ENCODE peak calls at places on chromosomes 16 and 17, in ten cellular contexts. I, U, Q, R, X, N, D, M, B and H are unnamed samples.

GRCh38 chr16:17590711-17591654 is 120.2 kb upstream of the XYLT1 start:
- DNase-seq in B (no peak), X (no peak), U (no peak), M (no peak), N (no peak), Q (no peak), I (no peak), R (no peak), D (no peak), H (peak)

GRCh38 chr17:7084058-7084457 is 4.0 kb upstream of the CLEC10A start:
- DNase-seq in U (no peak), D (no peak), I (no peak), B (no peak), R (no peak), Q (no peak), N (no peak), M (no peak), X (no peak), H (no peak)

GRCh38 chr16:85303354-85303883 is 191.1 kb upstream of the CIBAR2 start:
- DNase-seq in X (no peak), Q (no peak), I (peak), M (no peak), R (peak), N (peak), U (peak), D (no peak), B (no peak), H (peak)

GRCh38 chr17:83050651-83051422 is 28.6 kb upstream of the METRNL start:
- DNase-seq in X (no peak), U (no peak), M (no peak), Q (no peak), I (peak), R (peak), N (peak), D (no peak), B (no peak), H (no peak)

GRCh38 chr16:11857161-11857560 is 5.8 kb upstream of the RSL1D1 start:
- DNase-seq in D (no peak), I (no peak), R (no peak), U (no peak), X (no peak), N (no peak), M (no peak), B (peak), Q (no peak), H (no peak)

GRCh38 chr17:57639381-57639780 is 105.7 kb downstream of the CCDC182 start:
- DNase-seq in R (no peak), I (no peak), N (no peak), M (no peak), B (no peak), X (no peak), D (no peak), U (no peak), Q (no peak), H (no peak)

GRCh38 chr16:10189861-10190390 is 7.7 kb upstream of the GRIN2A start:
- DNase-seq in R (no peak), Q (no peak), I (no peak), N (no peak), X (no peak), B (no peak), M (no peak), D (no peak), U (no peak), H (no peak)

GRCh38 chr16:70381604-70382342 is 35.1 kb downstream of the DDX19A start:
- DNase-seq in M (no peak), B (no peak), I (no peak), D (no peak), X (peak), N (no peak), U (no peak), R (no peak), Q (no peak), H (no peak)

GRCh38 chr17:72125226-72125651 is 4.4 kb downstream of the SOX9 start:
- DNase-seq in B (peak), N (no peak), R (no peak), D (no peak), Q (no peak), X (no peak), M (no peak), I (no peak), U (no peak), H (no peak)

GRCh38 chr16:73000020-73000906 is 47.7 kb downstream of the ZFHX3 start:
- DNase-seq in U (no peak), X (peak), B (peak), N (peak), D (no peak), R (no peak), Q (peak), M (peak), I (no peak), H (no peak)

GRCh38 chr17:72822358-72823023 is 270.0 kb downstream of the SLC39A11 start:
- DNase-seq in M (no peak), R (peak), B (peak), N (no peak), I (no peak), U (no peak), X (no peak), D (peak), Q (no peak), H (no peak)

GRCh38 chr17:47208744-47209488 is at the start of gene MYL4:
- DNase-seq in R (no peak), M (no peak), B (no peak), Q (no peak), I (no peak), N (no peak), X (no peak), D (no peak), U (peak), H (no peak)

GRCh38 chr16:58121132-58121531 is 8.0 kb downstream of the CFAP20 start:
- DNase-seq in I (no peak), M (no peak), R (no peak), X (no peak), U (no peak), B (no peak), D (no peak), Q (peak), N (no peak), H (no peak)

GRCh38 chr17:16440814-16441629 is 25.7 kb downstream of the TRPV2 start:
- DNase-seq in I (no peak), D (no peak), Q (no peak), R (no peak), M (no peak), U (no peak), X (no peak), B (no peak), N (no peak), H (no peak)

GRCh38 chr17:16037636-16038035 is 38.0 kb downstream of the TTC19 start:
- DNase-seq in Q (no peak), R (no peak), N (no peak), B (no peak), D (no peak), I (no peak), M (no peak), U (no peak), X (no peak), H (no peak)

GRCh38 chr17:42340691-42341127 is 47.5 kb downstream of the STAT3 start:
- DNase-seq in X (no peak), U (no peak), B (no peak), N (no peak), M (no peak), I (no peak), D (peak), Q (no peak), R (no peak), H (peak)

GRCh38 chr17:4155980-4156620 is 13.1 kb downstream of the CYB5D2 start:
- DNase-seq in Q (no peak), U (no peak), B (no peak), X (no peak), M (no peak), N (no peak), D (no peak), I (no peak), R (no peak), H (no peak)

GRCh38 chr16:85205747-85206471 is 93.6 kb upstream of the CIBAR2 start:
- DNase-seq in D (no peak), M (no peak), X (peak), B (no peak), U (no peak), Q (no peak), I (no peak), R (peak), N (peak), H (no peak)

GRCh38 chr16:76226011-76226410 is 51.2 kb upstream of the CNTNAP4 start:
- DNase-seq in U (no peak), D (no peak), B (peak), X (no peak), I (no peak), R (peak), M (no peak), N (no peak), Q (no peak), H (no peak)

GRCh38 chr16:14378131-14378551 is 251.9 kb downstream of the PARN start:
- DNase-seq in U (no peak), X (no peak), B (peak), Q (no peak), M (no peak), N (no peak), D (peak), R (peak), I (no peak), H (no peak)

GRCh38 chr17:57911834-57912673 is 43.2 kb downstream of the CUEDC1 start:
- DNase-seq in R (no peak), N (peak), X (no peak), Q (peak), U (no peak), M (peak), D (peak), I (peak), B (peak), H (no peak)

GRCh38 chr16:53059672-53060071 is 4.9 kb downstream of the CHD9 start:
- DNase-seq in R (no peak), Q (no peak), I (no peak), X (no peak), B (no peak), M (no peak), D (no peak), N (no peak), U (no peak), H (no peak)

GRCh38 chr17:13542612-13543011 is 59.1 kb downstream of the HS3ST3A1 start:
- DNase-seq in R (no peak), M (no peak), U (no peak), N (no peak), X (no peak), D (no peak), I (no peak), B (no peak), Q (no peak), H (no peak)

GRCh38 chr16:31351246-31351936 is 3.6 kb upstream of the ITGAX start:
- DNase-seq in I (no peak), B (no peak), N (no peak), D (no peak), R (no peak), X (peak), U (no peak), Q (no peak), M (no peak), H (no peak)

GRCh38 chr16:66443269-66443652 is 16.2 kb downstream of the BEAN1 start:
- DNase-seq in M (no peak), Q (no peak), N (no peak), B (no peak), I (no peak), R (no peak), D (no peak), U (no peak), X (no peak), H (no peak)

GRCh38 chr17:78789663-78790181 is 7.6 kb upstream of the CYTH1 start:
- DNase-seq in U (no peak), M (peak), I (no peak), D (no peak), B (no peak), X (no peak), N (peak), R (peak), Q (peak), H (peak)

GRCh38 chr16:27251561-27252205 is 16.9 kb downstream of the NSMCE1 start:
- DNase-seq in X (no peak), Q (no peak), B (no peak), I (no peak), M (no peak), R (no peak), U (no peak), N (no peak), D (no peak), H (no peak)
- H3K27ac ChIP-seq in X (no peak), Q (no peak), B (no peak), I (no peak), M (no peak), R (no peak), U (no peak), N (no peak), D (no peak), H (no peak)

GRCh38 chr17:75142236-75142971 is 10.9 kb upstream of the NT5C start:
- DNase-seq in I (peak), R (no peak), X (no peak), Q (no peak), U (no peak), N (no peak), B (no peak), M (no peak), D (no peak), H (no peak)
- TF ChIP-seq CTCF in I (no peak), R (no peak), X (no peak), Q (no peak), U (no peak), N (no peak), B (no peak), M (no peak), D (no peak), H (no peak)

GRCh38 chr17:65293584-65294183 is 156.5 kb downstream of the RGS9 start:
- DNase-seq in N (no peak), I (peak), R (no peak), M (no peak), Q (no peak), U (no peak), D (no peak), B (no peak), X (no peak), H (no peak)
- H3K4me3 ChIP-seq in N (no peak), I (no peak), R (no peak), M (no peak), Q (no peak), U (no peak), D (no peak), B (no peak), X (no peak), H (no peak)

DNA sequence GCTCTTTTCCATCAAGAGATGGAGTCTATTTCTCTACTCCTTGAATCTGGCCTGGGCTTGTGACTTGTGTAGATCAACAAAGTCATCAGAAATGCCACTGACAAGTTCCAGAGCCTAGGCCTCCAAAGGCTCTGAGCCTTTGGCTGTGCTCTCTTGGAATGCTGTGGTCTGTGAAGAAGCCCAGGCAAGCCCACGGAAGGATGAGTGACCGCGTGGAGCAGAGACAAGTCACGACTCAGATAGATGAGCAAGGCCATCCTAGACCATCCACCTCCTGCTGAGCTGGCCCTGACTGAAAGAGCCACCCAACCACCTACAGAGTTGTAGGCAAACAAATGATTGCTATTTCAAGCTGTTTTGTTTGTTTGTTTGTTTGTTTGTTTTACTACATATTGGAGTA is 11.6 kb upstream of the ICAM2 start:
- DNase-seq in U (no peak), I (no peak), B (peak), X (no peak), D (no peak), N (no peak), M (no peak), R (no peak), Q (peak), H (no peak)
- H3K27ac ChIP-seq in U (no peak), I (no peak), B (no peak), X (no peak), D (no peak), N (no peak), M (no peak), R (no peak), Q (no peak), H (no peak)

DNA sequence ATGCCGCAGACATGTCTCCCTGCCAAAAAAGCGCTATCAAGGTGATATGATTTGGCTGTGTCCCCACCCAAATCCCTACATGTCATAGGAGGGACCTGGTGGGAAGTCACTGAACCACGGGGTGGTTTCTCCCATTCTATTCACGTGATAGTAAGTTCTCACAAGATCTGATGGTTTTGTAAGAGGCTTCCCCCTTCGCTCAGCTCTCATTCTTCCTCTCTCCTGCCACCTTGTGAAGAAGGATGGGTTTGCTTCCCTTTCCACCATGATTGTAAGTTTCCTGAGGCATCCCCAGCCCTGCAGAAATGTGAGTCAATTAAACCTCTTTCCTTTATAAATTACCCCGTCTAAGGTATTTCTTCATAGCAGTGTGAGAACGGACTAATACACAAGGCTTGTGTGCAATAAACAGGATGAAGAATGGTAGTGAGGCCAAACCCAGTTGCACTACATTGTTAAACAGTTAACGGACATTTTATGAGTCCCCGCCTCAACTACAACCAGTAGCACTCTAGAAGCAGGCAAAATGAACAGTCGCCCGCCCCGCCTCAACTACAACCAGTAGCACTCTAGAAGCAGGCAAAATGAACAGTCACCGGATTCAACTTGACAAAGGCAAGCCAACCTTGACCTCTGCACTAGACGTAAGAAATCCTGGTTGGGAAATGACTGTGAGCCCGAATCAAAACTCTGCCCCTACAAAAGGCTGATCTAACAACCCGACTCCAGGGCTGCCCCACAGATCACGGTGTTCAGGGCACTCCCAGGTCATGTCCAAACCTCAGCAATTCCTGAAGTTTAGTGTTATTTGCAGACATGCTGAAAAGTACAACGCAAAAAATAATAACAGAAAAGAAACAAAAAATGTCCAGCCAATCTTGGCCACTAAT is 26.3 kb downstream of the VPS53 start:
- DNase-seq in U (peak), Q (no peak), B (no peak), I (peak), X (no peak), M (no peak), N (no peak), R (peak), D (no peak), H (no peak)
- TF ChIP-seq CTCF in U (peak), Q (no peak), B (no peak), I (peak), X (peak), M (no peak), N (no peak), R (peak), D (no peak), H (no peak)

GRCh38 chr17:79844869-79845600 is 5.8 kb upstream of the CBX4 start:
- DNase-seq in D (no peak), I (peak), Q (no peak), M (no peak), N (peak), R (peak), U (peak), X (no peak), B (peak), H (peak)
- H3K4me3 ChIP-seq in D (no peak), I (peak), Q (peak), M (peak), N (no peak), R (no peak), U (no peak), X (no peak), B (peak), H (no peak)

GRCh38 chr17:34218757-34219156 is 36.3 kb upstream of the CCL2 start:
- DNase-seq in Q (no peak), U (no peak), M (no peak), D (no peak), B (no peak), X (no peak), I (no peak), R (no peak), N (no peak), H (no peak)
- H3K27ac ChIP-seq in Q (no peak), U (no peak), M (no peak), D (no peak), B (no peak), X (no peak), I (no peak), R (no peak), N (no peak), H (no peak)

GRCh38 chr17:50363217-50364060 is 9.5 kb downstream of the MRPL27 start:
- DNase-seq in I (peak), Q (no peak), R (no peak), D (no peak), X (no peak), N (no peak), M (no peak), U (no peak), B (peak), H (no peak)
- TF ChIP-seq CTCF in I (no peak), Q (no peak), R (no peak), D (no peak), X (no peak), N (no peak), M (no peak), U (no peak), B (no peak), H (no peak)

GRCh38 chr17:11503292-11503691 is 95.0 kb upstream of the DNAH9 start:
- DNase-seq in B (no peak), I (no peak), D (no peak), M (no peak), N (no peak), X (no peak), U (no peak), R (no peak), Q (no peak), H (no peak)

GRCh38 chr17:11493947-11494346 is 104.3 kb upstream of the DNAH9 start:
- DNase-seq in Q (no peak), B (no peak), R (no peak), D (no peak), I (no peak), M (no peak), U (no peak), X (no peak), N (no peak), H (no peak)

GRCh38 chr17:11495616-11496015 is 102.7 kb upstream of the DNAH9 start:
- DNase-seq in Q (no peak), R (no peak), U (no peak), X (no peak), M (no peak), N (no peak), D (no peak), B (no peak), I (no peak), H (no peak)

DNA sequence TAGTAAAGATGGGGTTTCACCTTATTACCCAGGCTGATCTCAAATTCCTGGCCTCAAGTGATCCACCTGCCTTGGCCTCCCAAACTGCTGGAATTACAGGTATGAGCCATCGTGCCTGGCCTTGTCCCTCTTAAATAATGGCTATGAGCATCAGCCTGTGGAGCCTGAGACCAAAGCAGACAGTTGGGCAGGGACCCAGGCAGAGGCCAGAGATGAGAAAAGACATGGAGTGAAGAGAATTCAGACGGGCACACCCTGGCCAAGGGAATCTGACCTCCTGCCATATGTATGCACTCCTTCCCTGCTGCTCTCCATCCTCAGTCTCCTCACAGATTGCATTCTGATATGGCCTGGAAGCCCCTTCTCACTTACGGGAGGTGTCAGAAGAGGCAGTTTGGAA is 98.4 kb upstream of the DNAH9 start:
- DNase-seq in Q (no peak), B (no peak), U (no peak), I (no peak), N (no peak), R (no peak), M (no peak), D (no peak), X (no peak), H (no peak)
- H3K4me3 ChIP-seq in Q (no peak), B (no peak), U (no peak), I (no peak), N (no peak), R (no peak), M (no peak), D (no peak), X (no peak), H (no peak)

GRCh38 chr17:29115906-29116651 is 64.1 kb downstream of the MYO18A start:
- DNase-seq in X (no peak), D (peak), Q (no peak), N (peak), R (peak), M (no peak), U (peak), I (peak), B (peak), H (peak)

GRCh38 chr17:29119265-29119664 is 60.9 kb downstream of the MYO18A start:
- DNase-seq in Q (no peak), M (no peak), X (no peak), I (no peak), B (no peak), R (no peak), U (no peak), N (no peak), D (no peak), H (no peak)

GRCh38 chr17:29116652-29117439 is 63.4 kb downstream of the MYO18A start:
- DNase-seq in N (peak), Q (peak), U (peak), I (peak), X (no peak), B (peak), D (peak), R (peak), M (peak), H (peak)

GRCh38 chr17:29115435-29115834 is 64.8 kb downstream of the MYO18A start:
- DNase-seq in U (no peak), R (no peak), D (no peak), I (no peak), X (no peak), M (no peak), B (no peak), Q (no peak), N (no peak), H (no peak)

DNA sequence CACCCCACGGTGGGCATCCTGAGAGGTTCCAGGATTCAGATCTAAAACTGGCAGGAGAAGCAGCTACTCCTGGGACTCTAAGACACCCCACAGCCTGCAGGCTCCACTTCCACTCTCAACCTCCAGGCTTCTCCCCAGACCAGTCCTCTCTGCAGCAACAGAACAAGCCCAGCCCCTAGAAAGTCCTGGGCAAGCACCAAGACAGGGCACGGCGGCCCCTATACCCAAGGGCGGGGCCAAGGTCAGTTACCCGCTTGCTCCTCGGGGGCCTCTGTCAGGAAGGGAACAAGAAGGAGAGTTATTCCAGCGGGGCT is 62.8 kb downstream of the MYO18A start:
- DNase-seq in Q (no peak), R (no peak), N (no peak), B (no peak), U (no peak), X (no peak), I (no peak), D (no peak), M (no peak), H (no peak)
- H3K27ac ChIP-seq in Q (no peak), R (no peak), N (no peak), B (no peak), U (no peak), X (no peak), I (no peak), D (no peak), M (no peak), H (no peak)